ENCODE peak calls at places on chromosomes 1 and 21, in eight cellular contexts. Y is hepatocyte, G is left lung, H is heart right ventricle, M is T-helper 17 cell, J is aorta, T is neural progenitor cell, Q is Peyer's patch. A is an unnamed sample.

GRCh38 chr1:18951818-18952391 is 4.6 kb downstream of the IFFO2 start:
- DNase-seq in Y (no peak), G (no peak), H (no peak), M (peak; percentile 74), J (no peak), T (no peak), Q (peak; percentile 84), A (no peak)

GRCh38 chr1:77056525-77056924 is 162.7 kb downstream of the PIGK start:
- DNase-seq in Y (no peak), G (no peak), H (no peak), M (no peak), J (no peak), T (no peak), Q (no peak), A (no peak)

GRCh38 chr1:181504294-181505115 is 21.2 kb downstream of the CACNA1E start:
- DNase-seq in Y (peak; percentile 55), G (no peak), H (no peak), M (no peak), J (no peak), T (peak; percentile 84), Q (no peak), A (no peak)

GRCh38 chr1:54973205-54973921 is 7.1 kb upstream of the TMEM61 start:
- DNase-seq in Y (no peak), G (no peak), H (peak; percentile 46), M (no peak), J (no peak), T (peak; percentile 81), Q (peak; percentile 51), A (no peak)

GRCh38 chr1:21229246-21230000 is 52.7 kb upstream of the EIF4G3 start:
- DNase-seq in Y (no peak), G (no peak), H (no peak), M (no peak), J (no peak), T (no peak), Q (no peak), A (no peak)

GRCh38 chr1:29939086-29939485 is 702.8 kb downstream of the PTPRU start:
- DNase-seq in Y (no peak), G (no peak), H (no peak), M (no peak), J (no peak), T (no peak), Q (no peak), A (no peak)

GRCh38 chr1:193538690-193539089 is 352.3 kb upstream of the B3GALT2 start:
- DNase-seq in Y (no peak), G (no peak), H (no peak), M (no peak), J (no peak), T (no peak), Q (no peak), A (no peak)

GRCh38 chr1:27634166-27634981 is 611 bp downstream of the FGR start:
- DNase-seq in Y (peak; percentile 36), G (no peak), H (peak; percentile 69), M (peak; percentile 47), J (peak; percentile 83), T (peak; percentile 45), Q (peak; percentile 71), A (peak; percentile 74)

GRCh38 chr1:54297596-54298283 is 97.8 kb downstream of the MRPL37 start:
- DNase-seq in Y (no peak), G (no peak), H (no peak), M (no peak), J (no peak), T (peak; percentile 91), Q (no peak), A (no peak)

GRCh38 chr1:150619576-150620509 is 9.6 kb downstream of the ENSA start:
- DNase-seq in Y (peak; percentile 62), G (peak; percentile 42), H (peak; percentile 50), M (no peak), J (no peak), T (no peak), Q (no peak), A (no peak)

GRCh38 chr1:64539808-64540207 is 69.9 kb downstream of the CACHD1 start:
- DNase-seq in Y (peak; percentile 67), G (peak; percentile 44), H (peak; percentile 85), M (no peak), J (peak; percentile 86), T (no peak), Q (peak; percentile 61), A (peak; percentile 60)

GRCh38 chr1:175427625-175428024 is 235.0 kb upstream of the KIAA0040 start:
- DNase-seq in Y (no peak), G (no peak), H (no peak), M (no peak), J (no peak), T (no peak), Q (no peak), A (no peak)

GRCh38 chr1:154669464-154670282 is 61.7 kb upstream of the ADAR start:
- DNase-seq in Y (peak; percentile 85), G (peak; percentile 65), H (peak; percentile 78), M (peak; percentile 35), J (peak; percentile 81), T (peak; percentile 87), Q (peak; percentile 88), A (peak; percentile 80)

GRCh38 chr1:195851804-195852203 is 756.4 kb downstream of the KCNT2 start:
- DNase-seq in Y (no peak), G (no peak), H (no peak), M (no peak), J (no peak), T (no peak), Q (no peak), A (no peak)

GRCh38 chr21:25639167-25639921 is at the start of gene JAM2:
- DNase-seq in Y (peak; percentile 52), G (peak; percentile 39), H (peak; percentile 59), M (peak; percentile 25), J (peak; percentile 79), T (peak; percentile 75), Q (peak; percentile 73), A (peak; percentile 48)

GRCh38 chr1:210400043-210400840 is 71.5 kb downstream of the HHAT start:
- DNase-seq in Y (peak; percentile 79), G (no peak), H (peak; percentile 52), M (peak; percentile 19), J (no peak), T (peak; percentile 74), Q (peak; percentile 69), A (no peak)

DNA sequence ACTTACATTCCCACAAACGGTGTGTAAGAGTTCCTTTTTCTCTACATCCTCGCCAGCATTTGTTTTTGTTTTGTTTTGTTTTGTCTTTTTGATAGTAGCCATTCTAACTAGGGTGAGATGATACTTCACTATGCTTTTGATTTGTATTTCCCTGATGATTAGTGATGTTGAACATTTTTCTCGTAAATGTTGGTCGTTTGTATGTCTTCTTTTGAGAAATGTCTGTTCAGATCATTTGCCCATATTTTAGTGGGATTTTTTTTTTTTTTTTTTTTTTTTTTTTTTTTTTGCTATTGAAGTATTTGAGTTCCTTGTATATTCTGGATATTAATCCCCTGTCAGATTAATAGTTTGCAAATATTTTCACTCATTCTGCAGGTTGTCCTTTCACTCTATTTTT is 19.2 kb upstream of the GPR161 start:
- DNase-seq in Y (no peak), G (no peak), H (no peak), M (no peak), J (no peak), T (no peak), Q (no peak), A (no peak)
- H3K9me3 ChIP-seq in Y (no peaks in the 10 kb centered on the region), G (peaks cover 37% of the 10 kb centered on the region), H (peaks cover 3% of the 10 kb centered on the region), M (peaks cover 4% of the 10 kb centered on the region), J (no peaks in the 10 kb centered on the region), T (no peaks in the 10 kb centered on the region), Q (peaks cover 10% of the 10 kb centered on the region), A (peaks cover 13% of the 10 kb centered on the region)

DNA sequence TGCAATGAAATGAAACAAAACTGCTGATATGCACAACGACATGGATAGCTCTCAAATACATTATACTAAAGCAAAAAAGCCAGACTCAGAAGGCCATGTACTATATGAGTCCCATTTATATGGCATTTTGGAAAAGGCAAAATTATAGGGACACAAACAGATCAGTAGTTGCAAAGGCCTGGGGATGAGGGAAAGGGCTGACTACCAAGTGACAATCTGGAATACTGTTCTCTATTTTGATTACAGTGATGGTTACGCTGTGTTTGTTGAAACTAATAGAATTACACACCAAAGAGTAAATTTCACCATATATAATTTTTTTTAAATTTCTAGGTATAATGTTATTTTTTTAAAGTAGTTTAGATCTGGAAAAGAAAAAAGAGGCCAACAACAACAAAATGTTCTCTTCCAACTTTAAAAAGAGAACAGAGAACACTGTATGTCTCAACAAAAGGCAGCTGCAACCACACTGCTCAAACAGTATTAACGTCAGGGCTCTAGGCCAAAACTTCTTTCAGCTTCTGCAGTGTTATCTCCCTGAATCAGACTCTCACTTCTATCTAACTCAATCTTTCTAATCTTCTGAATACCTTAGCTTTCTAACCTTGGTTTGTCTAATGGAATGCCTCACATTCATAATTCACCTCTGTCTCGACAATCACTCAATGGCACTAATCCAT is 75.8 kb downstream of the FOXJ3 start:
- DNase-seq in Y (peak; percentile 33), G (no peak), H (no peak), M (no peak), J (no peak), T (no peak), Q (no peak), A (no peak)
- H3K9me3 ChIP-seq in Y (no peaks in the 10 kb centered on the region), G (no peaks in the 10 kb centered on the region), H (no peaks in the 10 kb centered on the region), M (no peaks in the 10 kb centered on the region), J (no peaks in the 10 kb centered on the region), T (no peaks in the 10 kb centered on the region), Q (no peaks in the 10 kb centered on the region), A (no peaks in the 10 kb centered on the region)

DNA sequence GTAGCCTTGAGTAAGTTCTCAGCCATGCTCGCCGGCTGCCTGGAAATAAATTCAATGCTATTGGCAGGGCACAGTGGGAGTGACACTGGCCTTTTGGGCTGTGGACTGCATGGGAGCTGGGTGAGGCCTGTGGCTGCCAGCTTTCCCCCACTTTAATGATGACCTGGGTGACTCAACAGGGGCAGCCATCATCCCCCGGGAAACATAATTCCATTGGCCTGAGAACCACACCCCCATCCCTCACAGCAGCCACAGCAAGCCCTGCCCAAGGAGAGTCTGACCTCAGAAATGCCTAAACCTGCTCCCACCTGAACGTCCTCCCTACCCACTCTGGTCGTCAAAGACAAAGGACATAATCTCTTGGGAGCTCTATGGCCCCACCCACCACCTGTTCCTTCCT is 384.0 kb downstream of the LTN1 start:
- DNase-seq in Y (no peak), G (no peak), H (no peak), M (no peak), J (no peak), T (no peak), Q (no peak), A (no peak)
- H3K9me3 ChIP-seq in Y (no peaks in the 10 kb centered on the region), G (peaks cover 2% of the 10 kb centered on the region), H (peaks cover 4% of the 10 kb centered on the region), M (no peaks in the 10 kb centered on the region), J (no peaks in the 10 kb centered on the region), T (no peaks in the 10 kb centered on the region), Q (no peaks in the 10 kb centered on the region), A (no peaks in the 10 kb centered on the region)

GRCh38 chr1:152836881-152837280 is 5.8 kb upstream of the LCE6A start:
- DNase-seq in Y (no peak), G (no peak), H (no peak), M (no peak), J (no peak), T (no peak), Q (no peak), A (no peak)

DNA sequence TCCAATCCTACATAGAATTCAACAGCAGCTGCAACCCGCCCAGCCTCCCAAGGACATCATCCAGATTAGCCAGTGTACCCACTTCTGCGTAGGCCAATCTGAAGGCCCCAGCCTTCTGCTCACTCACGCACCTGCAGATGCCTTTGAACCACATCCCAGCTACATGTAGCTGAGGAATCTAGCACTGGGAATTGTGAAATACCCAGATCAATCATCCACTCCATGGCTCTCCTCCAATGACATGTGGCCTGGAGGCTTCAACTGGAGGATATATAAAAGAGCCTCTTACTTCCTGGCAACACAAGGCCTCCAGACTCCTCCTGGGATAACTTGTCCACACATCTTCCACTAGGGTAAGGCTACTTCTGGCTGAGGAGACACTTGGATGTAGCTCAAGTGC is at the start of gene LCE6A:
- DNase-seq in Y (no peak), G (no peak), H (no peak), M (no peak), J (no peak), T (no peak), Q (no peak), A (no peak)
- H3K9me3 ChIP-seq in Y (no peaks in the 10 kb centered on the region), G (no peaks in the 10 kb centered on the region), H (no peaks in the 10 kb centered on the region), M (no peaks in the 10 kb centered on the region), J (no peaks in the 10 kb centered on the region), T (peaks cover 11% of the 10 kb centered on the region), Q (no peaks in the 10 kb centered on the region), A (no peaks in the 10 kb centered on the region)

GRCh38 chr1:147168626-147169058 is 3.6 kb downstream of the PRKAB2 start:
- DNase-seq in Y (peak; percentile 71), G (no peak), H (no peak), M (no peak), J (no peak), T (no peak), Q (peak; percentile 87), A (no peak)
- H3K9me3 ChIP-seq in Y (no peaks in the 10 kb centered on the region), G (no peaks in the 10 kb centered on the region), H (no peaks in the 10 kb centered on the region), M (no peaks in the 10 kb centered on the region), J (no peaks in the 10 kb centered on the region), T (no peaks in the 10 kb centered on the region), Q (no peaks in the 10 kb centered on the region), A (no peaks in the 10 kb centered on the region)